ENCODE peak calls at places on chromosome 15, in seven cellular contexts. U, E, K, R, T, X and I are unnamed samples.

GRCh38 chr15:94441782-94442181 is 210.4 kb downstream of the MCTP2 start:
- DNase-seq in U (no peak), E (no peak), K (no peak), R (no peak), T (no peak), X (no peak), I (no peak)

GRCh38 chr15:68271854-68272471 is 5.6 kb upstream of the FEM1B start:
- DNase-seq in U (no peak), E (peak; percentile 92), K (peak; percentile 92), R (peak; percentile 96), T (no peak), X (peak; percentile 76), I (peak; percentile 100)

GRCh38 chr15:93235926-93236781 is 147.1 kb upstream of the RGMA start:
- DNase-seq in U (peak; percentile 30), E (no peak), K (no peak), R (no peak), T (peak; percentile 35), X (no peak), I (no peak)

GRCh38 chr15:61155741-61156700 is 73.1 kb downstream of the RORA start:
- DNase-seq in U (peak; percentile 18), E (peak; percentile 77), K (no peak), R (peak; percentile 17), T (peak; percentile 58), X (peak; percentile 57), I (no peak)

GRCh38 chr15:101145362-101145761 is 106.5 kb downstream of the CHSY1 start:
- DNase-seq in U (no peak), E (no peak), K (peak; percentile 50), R (no peak), T (no peak), X (no peak), I (no peak)

GRCh38 chr15:25717116-25717755 is 145.9 kb downstream of the ATP10A start:
- DNase-seq in U (no peak), E (peak; percentile 74), K (peak; percentile 53), R (no peak), T (no peak), X (peak; percentile 10), I (no peak)

GRCh38 chr15:85748176-85748575 is 46.5 kb downstream of the KLHL25 start:
- DNase-seq in U (no peak), E (no peak), K (no peak), R (no peak), T (no peak), X (no peak), I (no peak)

GRCh38 chr15:84685304-84685703 is 27.3 kb upstream of the NMB start:
- DNase-seq in U (peak; percentile 13), E (peak; percentile 92), K (peak; percentile 82), R (peak; percentile 45), T (peak; percentile 72), X (peak; percentile 91), I (peak; percentile 52)

GRCh38 chr15:38671675-38672141 is 107.1 kb upstream of the RASGRP1 start:
- DNase-seq in U (no peak), E (peak; percentile 57), K (peak; percentile 6), R (no peak), T (no peak), X (no peak), I (no peak)

GRCh38 chr15:93974804-93975481 is 256.4 kb upstream of the MCTP2 start:
- DNase-seq in U (no peak), E (peak; percentile 71), K (peak; percentile 5), R (peak; percentile 75), T (no peak), X (peak; percentile 35), I (peak; percentile 20)

DNA sequence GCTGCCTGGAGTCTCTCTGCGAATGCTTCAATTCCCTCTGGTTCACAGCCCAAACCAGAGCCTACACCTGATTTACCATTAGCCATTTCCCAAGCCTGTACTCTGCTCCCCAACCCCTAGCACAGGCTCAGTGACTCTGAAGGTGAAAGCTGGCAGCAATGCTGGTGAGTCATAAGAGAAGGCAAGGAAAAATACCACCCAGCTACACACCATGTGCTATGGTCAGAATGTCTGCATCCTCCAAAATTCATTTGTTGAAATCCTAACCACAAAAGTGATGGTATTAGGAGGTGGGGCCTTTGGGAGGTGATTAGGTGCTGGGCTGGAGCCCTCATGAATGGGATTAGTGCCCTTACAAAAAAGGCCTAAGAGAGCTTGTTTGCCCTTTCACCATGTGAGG is 117.1 kb upstream of the TJP1 start:
- DNase-seq in U (no peak), E (peak; percentile 47), K (peak; percentile 47), R (peak; percentile 68), T (no peak), X (no peak), I (no peak)
- H3K27ac ChIP-seq in U (no peak overlapping the region), E (no peak overlapping the region), K (no peak overlapping the region), R (peak overlapping the region; percentile 71), T (no peak overlapping the region), X (no peak overlapping the region), I (peak overlapping the region; percentile 83)

DNA sequence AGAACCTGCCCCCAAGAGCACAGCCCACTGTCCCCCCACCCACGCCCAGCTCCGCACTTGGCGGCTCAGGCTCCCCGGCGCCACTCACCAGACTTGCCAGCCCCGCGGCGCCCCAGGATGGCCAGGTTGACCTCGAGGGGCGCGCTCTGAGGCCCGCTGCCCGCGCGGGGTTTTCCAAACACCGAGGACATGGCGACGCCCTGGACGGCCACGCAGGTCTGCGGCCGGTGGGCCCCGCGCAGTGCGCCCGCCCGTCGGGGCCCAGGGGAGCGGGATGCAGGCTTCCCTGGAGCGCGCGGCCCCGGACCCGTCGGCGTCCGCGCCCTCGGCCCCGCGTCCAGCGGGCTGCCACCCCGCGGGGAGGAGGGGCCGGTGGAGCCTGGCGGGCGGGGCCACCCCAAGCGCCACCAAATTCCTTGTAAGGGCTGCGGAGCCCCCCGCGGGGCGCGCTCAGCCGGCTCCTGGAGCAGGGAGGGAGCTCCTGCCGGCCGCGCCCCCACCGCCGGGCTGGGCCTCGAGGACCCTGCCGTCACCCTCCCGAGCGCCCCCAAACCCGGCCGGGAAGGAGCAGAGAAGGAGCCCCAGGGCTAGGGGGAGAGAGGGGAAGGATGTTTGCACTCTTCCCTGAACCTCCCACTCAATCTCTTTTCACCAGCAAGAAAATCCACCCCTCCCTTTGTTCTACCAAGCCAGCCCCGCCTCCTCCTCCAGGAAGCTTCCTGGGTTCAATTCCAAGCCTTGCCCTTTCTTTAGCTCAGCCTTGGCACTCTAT is at the start of gene RASL12:
- DNase-seq in U (peak; percentile 37), E (no peak), K (no peak), R (no peak), T (peak; percentile 65), X (no peak), I (no peak)
- H3K27ac ChIP-seq in U (peak within 1 kb of the TSS; percentile 90), E (peak within 1 kb of the TSS; percentile 19), K (peak within 1 kb of the TSS; percentile 77), R (no peak within 1 kb of the TSS), T (peak within 1 kb of the TSS; percentile 92), X (no peak within 1 kb of the TSS), I (no peak within 1 kb of the TSS)

GRCh38 chr15:41827290-41827879 is 507 bp upstream of the JMJD7 start:
- DNase-seq in U (peak; percentile 44), E (no peak), K (no peak), R (no peak), T (no peak), X (no peak), I (no peak)
- H3K27ac ChIP-seq in U (peak overlapping the region; percentile 82), E (no peak overlapping the region), K (no peak overlapping the region), R (peak overlapping the region; percentile 88), T (no peak overlapping the region), X (no peak overlapping the region), I (peak overlapping the region; percentile 80)

GRCh38 chr15:49083471-49084284 is 37.4 kb upstream of the SECISBP2L start:
- DNase-seq in U (no peak), E (peak; percentile 76), K (peak; percentile 85), R (no peak), T (no peak), X (peak; percentile 33), I (no peak)
- H3K27ac ChIP-seq in U (no peak overlapping the region), E (peak overlapping the region; percentile 89), K (peak overlapping the region; percentile 99), R (no peak overlapping the region), T (no peak overlapping the region), X (peak overlapping the region; percentile 30), I (no peak overlapping the region)

DNA sequence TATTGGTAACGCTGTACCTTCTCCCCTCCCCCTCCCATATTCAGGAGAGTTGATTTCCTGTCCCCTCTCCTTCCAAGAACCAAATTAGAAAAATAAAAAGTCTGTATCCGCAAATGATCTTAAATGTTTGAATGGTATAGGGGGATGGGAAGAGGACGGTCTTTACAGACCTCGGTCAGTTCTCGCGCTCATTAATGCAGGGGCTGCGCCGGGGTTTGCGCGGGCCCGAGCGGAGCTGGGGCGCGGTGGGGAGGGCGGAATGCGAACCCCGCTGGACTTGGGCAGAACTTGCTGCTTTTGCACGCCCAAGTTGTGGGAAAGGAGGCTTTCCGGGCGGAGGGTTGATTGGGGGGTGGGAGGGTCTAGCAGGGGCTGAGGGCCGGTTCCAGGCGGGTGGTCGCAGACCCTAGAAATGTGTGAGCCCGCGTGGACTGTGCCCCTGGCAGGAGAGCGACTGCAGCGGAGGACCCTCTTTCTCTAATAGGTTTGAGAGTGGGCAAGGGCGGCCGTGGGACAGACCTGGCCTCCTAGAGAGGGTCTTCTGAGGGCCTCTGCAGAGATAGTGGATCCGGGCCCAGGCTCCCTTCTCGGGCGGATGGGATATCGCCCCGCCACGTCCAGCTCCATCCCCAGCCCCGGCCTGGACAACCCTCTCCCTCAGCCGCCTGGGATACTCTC is 11.1 kb downstream of the NR2F2 start:
- DNase-seq in U (no peak), E (no peak), K (no peak), R (no peak), T (no peak), X (peak; percentile 6), I (no peak)
- H3K27ac ChIP-seq in U (peak overlapping the region; percentile 94), E (peak overlapping the region; percentile 48), K (peak overlapping the region; percentile 88), R (peak overlapping the region; percentile 87), T (peak overlapping the region; percentile 82), X (peak overlapping the region; percentile 77), I (peak overlapping the region; percentile 94)

GRCh38 chr15:62972814-62973213 is 69.7 kb upstream of the TPM1 start:
- DNase-seq in U (no peak), E (peak; percentile 76), K (peak; percentile 86), R (peak; percentile 46), T (no peak), X (no peak), I (peak; percentile 52)

GRCh38 chr15:62966294-62966693 is 76.3 kb upstream of the TPM1 start:
- DNase-seq in U (no peak), E (no peak), K (no peak), R (no peak), T (no peak), X (no peak), I (no peak)

GRCh38 chr15:62975515-62975914 is 67.0 kb upstream of the TPM1 start:
- DNase-seq in U (peak; percentile 45), E (no peak), K (no peak), R (no peak), T (no peak), X (no peak), I (no peak)

GRCh38 chr15:62964251-62964650 is 78.3 kb upstream of the TPM1 start:
- DNase-seq in U (no peak), E (peak; percentile 80), K (peak; percentile 12), R (no peak), T (no peak), X (no peak), I (no peak)

GRCh38 chr15:62969442-62970089 is 73.0 kb upstream of the TPM1 start:
- DNase-seq in U (no peak), E (no peak), K (no peak), R (peak; percentile 20), T (no peak), X (no peak), I (peak; percentile 18)
- H3K27ac ChIP-seq in U (no peak overlapping the region), E (no peak overlapping the region), K (no peak overlapping the region), R (no peak overlapping the region), T (no peak overlapping the region), X (no peak overlapping the region), I (no peak overlapping the region)